ENCODE peak calls at places on chromosomes 11 and 22, in nine cellular contexts. F, L, E, W, R, C, G, U and V are unnamed samples.

GRCh38 chr11:130315354-130315970 is 745 bp upstream of the ZBTB44 start:
- DNase-seq in L (no peak), U (peak), C (peak), G (peak), E (no peak), F (peak), W (no peak), R (peak), V (no peak)

GRCh38 chr11:108632041-108632440 is 32.8 kb upstream of the DDX10 start:
- DNase-seq in L (no peak), F (no peak), W (no peak), C (no peak), G (no peak), R (no peak), E (no peak), U (no peak), V (no peak)

GRCh38 chr22:47011131-47011854 is 248.8 kb downstream of the TBC1D22A start:
- DNase-seq in C (no peak), F (no peak), U (no peak), G (no peak), E (no peak), W (no peak), R (no peak), L (peak), V (no peak)

GRCh38 chr22:50562523-50563409 is at the start of gene SYCE3:
- DNase-seq in R (peak), F (peak), G (peak), W (peak), C (peak), L (peak), U (peak), E (peak), V (peak)

GRCh38 chr11:82927264-82927880 is 25.8 kb downstream of the DDIAS start:
- DNase-seq in L (peak), U (peak), C (no peak), F (peak), W (peak), R (no peak), G (peak), E (peak), V (peak)

GRCh38 chr11:6658647-6659046 is 3.0 kb upstream of the DCHS1 start:
- DNase-seq in C (no peak), F (no peak), L (no peak), E (no peak), W (no peak), U (no peak), G (no peak), R (no peak), V (no peak)

GRCh38 chr11:80155412-80156017 is 714.7 kb upstream of the TENM4 start:
- DNase-seq in E (peak), L (peak), W (peak), U (no peak), G (no peak), R (no peak), F (peak), C (no peak), V (peak)

GRCh38 chr22:42780070-42780540 is 59.4 kb upstream of the A4GALT start:
- DNase-seq in G (peak), R (no peak), F (peak), C (peak), L (peak), E (peak), W (peak), U (peak), V (peak)

GRCh38 chr11:123191939-123192338 is 3.1 kb downstream of the CLMP start:
- DNase-seq in F (no peak), E (no peak), U (no peak), G (no peak), C (no peak), R (no peak), W (no peak), L (no peak), V (no peak)

GRCh38 chr22:29328055-29328454 is 12.6 kb upstream of the RASL10A start:
- DNase-seq in C (no peak), R (no peak), F (no peak), U (no peak), E (no peak), G (no peak), L (no peak), W (no peak), V (no peak)

GRCh38 chr11:126607374-126607773 is 251.9 kb downstream of the ST3GAL4 start:
- DNase-seq in C (peak), E (peak), F (peak), G (no peak), R (no peak), L (peak), U (peak), W (peak), V (peak)

GRCh38 chr11:111213256-111213655 is 32.3 kb upstream of the POU2AF2 start:
- DNase-seq in R (no peak), C (no peak), G (no peak), F (no peak), E (no peak), U (no peak), W (no peak), L (no peak), V (no peak)

GRCh38 chr11:69057236-69057635 is 8.5 kb downstream of the TPCN2 start:
- DNase-seq in E (no peak), G (no peak), W (no peak), U (no peak), F (no peak), L (no peak), C (no peak), R (no peak), V (no peak)

GRCh38 chr11:93529707-93530467 is 13.3 kb downstream of the SMCO4 start:
- DNase-seq in F (peak), G (no peak), R (no peak), L (peak), U (no peak), W (no peak), E (no peak), C (no peak), V (peak)

GRCh38 chr11:61580292-61580888 is 486 bp downstream of the SYT7 start:
- DNase-seq in G (peak), F (peak), U (peak), C (no peak), E (peak), W (no peak), R (no peak), L (no peak), V (no peak)

GRCh38 chr11:132627981-132628380 is 904.3 kb downstream of the OPCML start:
- DNase-seq in G (no peak), C (no peak), L (no peak), E (no peak), W (no peak), F (no peak), U (no peak), R (no peak), V (no peak)

GRCh38 chr11:77473001-77473800 is 693 bp downstream of the PAK1 start:
- DNase-seq in C (peak), F (peak), W (no peak), U (peak), R (peak), G (peak), E (peak), L (peak), V (no peak)

GRCh38 chr11:58902881-58903280 is 36.4 kb upstream of the GLYATL1 start:
- DNase-seq in L (no peak), U (no peak), F (peak), W (no peak), R (no peak), G (no peak), E (no peak), C (no peak), V (no peak)

GRCh38 chr11:77096591-77097019 is 6.0 kb upstream of the OMP start:
- DNase-seq in W (no peak), U (no peak), C (no peak), R (no peak), G (no peak), E (no peak), F (no peak), L (no peak), V (no peak)

GRCh38 chr11:45964911-45965389 is 42.5 kb downstream of the LARGE2 start:
- DNase-seq in W (peak), F (peak), C (peak), R (peak), E (peak), U (peak), G (peak), L (peak), V (peak)

GRCh38 chr22:49554296-49554625 is 273.4 kb downstream of the BRD1 start:
- DNase-seq in U (no peak), C (no peak), R (no peak), F (no peak), G (no peak), W (no peak), L (no peak), E (no peak), V (no peak)

GRCh38 chr11:94544832-94545640 is 1.3 kb downstream of the FUT4 start:
- DNase-seq in U (no peak), F (no peak), G (no peak), E (no peak), L (peak), W (no peak), R (no peak), C (no peak), V (no peak)

GRCh38 chr22:39244496-39245129 is at the start of gene PDGFB:
- DNase-seq in G (no peak), F (peak), C (no peak), W (no peak), R (no peak), U (peak), L (no peak), E (no peak), V (peak)

GRCh38 chr11:532512-533048 is 2.8 kb downstream of the HRAS start:
- DNase-seq in F (no peak), R (no peak), W (no peak), C (no peak), E (no peak), U (no peak), G (no peak), L (no peak), V (no peak)

GRCh38 chr11:44078794-44079193 is 12.7 kb downstream of the ACCS start:
- DNase-seq in F (no peak), L (no peak), C (no peak), W (no peak), E (no peak), G (no peak), R (no peak), U (no peak), V (no peak)

GRCh38 chr11:106228996-106229395 is 151.5 kb downstream of the AASDHPPT start:
- DNase-seq in G (no peak), F (no peak), L (peak), U (no peak), R (no peak), W (no peak), E (no peak), C (no peak), V (no peak)

GRCh38 chr11:114102993-114103896 is 43.7 kb downstream of the ZBTB16 start:
- DNase-seq in E (no peak), L (no peak), W (no peak), R (no peak), C (no peak), U (no peak), G (peak), F (no peak), V (no peak)

GRCh38 chr11:128891410-128891861 is 280 bp downstream of the KCNJ5 start:
- DNase-seq in G (no peak), R (no peak), C (no peak), E (no peak), L (no peak), U (no peak), F (no peak), W (no peak), V (no peak)

GRCh38 chr11:110134120-110134519 is 40.9 kb downstream of the ZC3H12C start:
- DNase-seq in G (no peak), E (no peak), C (no peak), W (no peak), F (peak), R (no peak), L (peak), U (no peak), V (no peak)

GRCh38 chr11:38169286-38169685 is 1571.2 kb upstream of the RAG2 start:
- DNase-seq in F (peak), E (peak), L (peak), W (no peak), G (no peak), R (no peak), U (no peak), C (no peak), V (no peak)

GRCh38 chr11:114026355-114026754 is 33.2 kb upstream of the ZBTB16 start:
- DNase-seq in W (peak), G (no peak), R (no peak), C (no peak), E (no peak), F (peak), L (peak), U (no peak), V (peak)

GRCh38 chr22:31096637-31097274 is 10.6 kb downstream of the SELENOM start:
- DNase-seq in C (no peak), E (no peak), L (no peak), R (no peak), W (no peak), G (no peak), U (no peak), F (no peak), V (no peak)